ENCODE peak calls at places on chromosomes 1 and 21, in four cellular contexts. H is hepatocyte, G is HCT116, M is GM23338. A is an unnamed sample.

GRCh38 chr1:149962039-149962647 is 25.5 kb upstream of the MTMR11 start:
- DNase-seq in M (peak; percentile 78), H (peak; percentile 81), G (peak; percentile 58), A (peak; percentile 76)

GRCh38 chr1:7991504-7992440 is 30.3 kb downstream of the PARK7 start:
- DNase-seq in H (no peak), G (no peak), M (peak; percentile 96), A (no peak)

GRCh38 chr1:3907031-3907534 is 7.0 kb upstream of the C1orf174 start:
- DNase-seq in G (no peak), H (no peak), M (peak; percentile 34), A (no peak)

GRCh38 chr1:237749122-237749521 is 141.6 kb downstream of the ZP4 start:
- DNase-seq in M (no peak), G (no peak), H (no peak), A (no peak)

GRCh38 chr1:206702803-206703202 is 18.1 kb downstream of the MAPKAPK2 start:
- DNase-seq in G (no peak), M (peak; percentile 63), H (no peak), A (no peak)

GRCh38 chr1:182971219-182971618 is 18.3 kb upstream of the SHCBP1L start:
- DNase-seq in M (no peak), G (no peak), H (no peak), A (no peak)

GRCh38 chr1:61442456-61443013 is 282.4 kb downstream of the TM2D1 start:
- DNase-seq in M (no peak), H (no peak), G (no peak), A (no peak)

GRCh38 chr1:34166191-34167090 is 1.4 kb upstream of the CSMD2 start:
- DNase-seq in G (no peak), M (peak; percentile 95), H (no peak), A (no peak)

GRCh38 chr21:31913191-31913608 is 40.4 kb downstream of the HUNK start:
- DNase-seq in G (no peak), H (no peak), M (no peak), A (no peak)

GRCh38 chr1:174954686-174955669 is 44.8 kb upstream of the CACYBP start:
- DNase-seq in G (no peak), M (no peak), H (no peak), A (peak; percentile 55)

GRCh38 chr1:85361106-85361505 is 84.7 kb upstream of the BCL10 start:
- DNase-seq in H (no peak), M (no peak), G (no peak), A (no peak)

GRCh38 chr1:165857046-165857801 is 29.8 kb downstream of the UCK2 start:
- DNase-seq in H (peak; percentile 14), M (peak; percentile 56), G (no peak), A (no peak)

GRCh38 chr1:31366796-31367195 is 6.1 kb downstream of the FABP3 start:
- DNase-seq in G (no peak), H (no peak), M (peak; percentile 57), A (no peak)

GRCh38 chr1:53580009-53580400 is 120.8 kb downstream of the DMRTB1 start:
- DNase-seq in M (no peak), G (no peak), H (no peak), A (no peak)

GRCh38 chr1:75203415-75204277 is 69.5 kb downstream of the LHX8 start:
- DNase-seq in M (peak; percentile 76), G (peak; percentile 54), H (peak; percentile 62), A (peak; percentile 64)

GRCh38 chr21:15491100-15491499 is 238.7 kb upstream of the USP25 start:
- DNase-seq in H (no peak), G (no peak), M (no peak), A (no peak)

GRCh38 chr1:232271991-232272589 is 357.8 kb downstream of the SIPA1L2 start:
- DNase-seq in H (peak; percentile 27), G (no peak), M (no peak), A (no peak)

GRCh38 chr1:192771341-192771740 is 37.5 kb upstream of the RGS2 start:
- DNase-seq in H (no peak), M (no peak), G (no peak), A (no peak)

GRCh38 chr1:36583980-36584805 is 101.5 kb upstream of the CSF3R start:
- DNase-seq in G (no peak), H (no peak), M (no peak), A (no peak)

GRCh38 chr1:70504821-70505193 is 93.7 kb downstream of the CTH start:
- DNase-seq in H (peak; percentile 73), G (no peak), M (no peak), A (no peak)

GRCh38 chr1:90706437-90707362 is 10.4 kb downstream of the BARHL2 start:
- DNase-seq in G (no peak), M (peak; percentile 81), H (peak; percentile 67), A (no peak)

GRCh38 chr1:177439301-177439700 is 268.5 kb downstream of the BRINP2 start:
- DNase-seq in G (no peak), M (no peak), H (no peak), A (no peak)

GRCh38 chr1:239717097-239718051 is 331.0 kb downstream of the CHRM3 start:
- DNase-seq in H (no peak), M (no peak), G (no peak), A (no peak)

GRCh38 chr1:9892563-9893528 is 17.2 kb downstream of the CTNNBIP1 start:
- DNase-seq in G (peak; percentile 87), M (no peak), H (no peak), A (no peak)

GRCh38 chr1:203374023-203374422 is 23.1 kb upstream of the FMOD start:
- DNase-seq in G (no peak), H (no peak), M (no peak), A (no peak)
- TF ChIP-seq EZH2phosphoT487 in G (no peak), H (no peak), M (no peak), A (no peak)

GRCh38 chr1:155890251-155890650 is 20.9 kb downstream of the RIT1 start:
- DNase-seq in G (no peak), M (no peak), H (no peak), A (no peak)

GRCh38 chr1:155888481-155888880 is 22.7 kb downstream of the RIT1 start:
- DNase-seq in H (no peak), G (no peak), M (no peak), A (no peak)

GRCh38 chr1:155893389-155894142 is 17.6 kb downstream of the RIT1 start:
- DNase-seq in G (peak; percentile 27), M (no peak), H (peak; percentile 52), A (peak; percentile 30)

GRCh38 chr1:155889566-155889965 is 21.6 kb downstream of the RIT1 start:
- DNase-seq in G (no peak), H (no peak), M (no peak), A (no peak)

GRCh38 chr1:155892801-155893200 is 18.3 kb downstream of the RIT1 start:
- DNase-seq in G (peak; percentile 37), H (peak; percentile 23), M (no peak), A (no peak)
- H2AFZ ChIP-seq in G (no peak overlapping the region), H (no peak overlapping the region), M (no peak overlapping the region), A (no peak overlapping the region)

GRCh38 chr1:213994888-213995287 is 7.1 kb downstream of the PROX1 start:
- DNase-seq in G (no peak), H (no peak), M (no peak), A (no peak)

GRCh38 chr1:213997031-213997771 is 9.4 kb downstream of the PROX1 start:
- DNase-seq in G (no peak), M (no peak), H (no peak), A (peak; percentile 77)

GRCh38 chr1:213997772-213998107 is 10.0 kb downstream of the PROX1 start:
- DNase-seq in M (no peak), G (no peak), H (no peak), A (no peak)

GRCh38 chr1:213995603-213996002 is 7.8 kb downstream of the PROX1 start:
- DNase-seq in M (no peak), H (no peak), G (no peak), A (no peak)

DNA sequence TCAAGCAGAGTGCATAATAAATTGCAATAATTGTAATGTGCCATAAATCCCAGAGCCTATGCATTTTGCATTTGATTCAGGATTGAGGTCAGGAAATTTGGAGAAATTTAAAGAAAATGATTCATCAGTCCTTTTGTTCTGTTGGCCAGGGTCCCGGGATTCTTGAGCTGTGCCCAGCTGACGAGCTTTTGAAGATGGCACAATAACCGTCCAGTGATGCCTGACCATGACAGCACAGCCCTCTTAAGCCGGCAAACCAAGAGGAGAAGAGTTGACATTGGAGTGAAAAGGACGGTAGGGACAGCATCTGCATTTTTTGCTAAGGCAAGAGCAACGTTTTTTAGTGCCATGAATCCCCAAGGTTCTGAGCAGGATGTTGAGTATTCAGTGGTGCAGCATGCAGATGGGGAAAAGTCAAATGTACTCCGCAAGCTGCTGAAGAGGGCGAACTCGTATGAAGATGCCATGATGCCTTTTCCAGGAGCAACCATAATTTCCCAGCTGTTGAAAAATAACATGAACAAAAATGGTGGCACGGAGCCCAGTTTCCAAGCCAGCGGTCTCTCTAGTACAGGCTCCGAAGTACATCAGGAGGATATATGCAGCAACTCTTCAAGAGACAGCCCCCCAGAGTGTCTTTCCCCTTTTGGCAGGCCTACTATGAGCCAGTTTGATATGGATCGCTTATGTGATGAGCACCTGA is 8.7 kb downstream of the PROX1 start:
- DNase-seq in H (no peak), M (no peak), G (no peak), A (no peak)
- H3K27me3 ChIP-seq in H (peaks cover 3% of the 10 kb centered on the region), M (peaks cover 19% of the 10 kb centered on the region), G (peaks cover 12% of the 10 kb centered on the region), A (no peaks in the 10 kb centered on the region)

GRCh38 chr1:58443986-58444603 is 102.4 kb downstream of the OMA1 start:
- DNase-seq in G (no peak), H (no peak), M (no peak), A (no peak)

GRCh38 chr1:58447047-58447446 is 99.5 kb downstream of the OMA1 start:
- DNase-seq in G (no peak), H (no peak), M (no peak), A (no peak)

GRCh38 chr1:58442114-58442513 is 104.4 kb downstream of the OMA1 start:
- DNase-seq in M (no peak), G (no peak), H (no peak), A (no peak)

GRCh38 chr1:58447891-58448290 is 98.6 kb downstream of the OMA1 start:
- DNase-seq in M (no peak), H (peak; percentile 16), G (no peak), A (no peak)

DNA sequence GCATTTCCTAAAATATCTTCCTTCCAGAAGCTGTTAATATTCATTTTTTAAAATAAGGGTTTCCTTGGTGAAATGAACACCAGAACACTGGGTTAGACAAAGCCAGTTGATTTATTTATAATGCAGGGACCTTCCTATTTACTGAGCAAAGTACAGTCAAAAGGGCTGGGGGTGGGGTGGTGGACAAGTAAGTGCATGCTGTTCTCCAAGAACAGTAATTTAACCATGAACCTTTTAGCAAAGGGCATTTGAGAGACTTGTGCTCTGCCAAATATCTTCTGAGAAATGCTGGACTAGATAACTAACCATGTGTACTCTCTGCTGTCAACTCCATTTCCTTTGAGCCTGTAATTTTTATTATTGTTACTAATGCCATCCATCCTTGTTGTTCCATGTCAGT is 100.2 kb downstream of the OMA1 start:
- DNase-seq in M (no peak), G (no peak), H (no peak), A (no peak)
- TF ChIP-seq EZH2phosphoT487 in M (no peak), G (no peak), H (no peak), A (no peak)

A was measured in MM.1S.